ENCODE peak calls at places on chromosome 18, in four cellular contexts. X is activated gamma-delta T cell treated with Interleukin-2 at 50 U/mL for 16 hours; O is pancreas; A is stimulated activated CD4-positive, alpha-beta T cell treated with anti-CD3 and anti-CD28 coated beads, Interleukin-12 subunit alpha, Interleukin-12 subunit beta, amount 100 ng/mL, for 24 hours. W is an unnamed sample.

GRCh38 chr18:35620765-35621164 is 39.2 kb downstream of the GALNT1 start:
- DNase-seq in X (no peak), A (no peak), O (no peak), W (peak; percentile 53)

GRCh38 chr18:75478996-75479870 is 51.7 kb upstream of the SMIM21 start:
- DNase-seq in X (no peak), O (no peak), A (no peak), W (no peak)

GRCh38 chr18:27843783-27844415 is 333.0 kb downstream of the CDH2 start:
- DNase-seq in X (no peak), O (no peak), A (no peak), W (no peak)

GRCh38 chr18:812673-813404 is 797 bp upstream of the YES1 start:
- DNase-seq in X (peak; percentile 62), O (peak; percentile 71), A (peak; percentile 28), W (peak; percentile 83)

GRCh38 chr18:37521500-37522465 is 43.8 kb downstream of the CELF4 start:
- DNase-seq in X (no peak), O (no peak), A (no peak), W (no peak)

GRCh38 chr18:24734058-24734457 is 273.6 kb downstream of the HRH4 start:
- DNase-seq in O (no peak), X (no peak), A (no peak), W (no peak)

GRCh38 chr18:63987743-63988142 is 17.9 kb downstream of the SERPINB8 start:
- DNase-seq in X (no peak), O (no peak), A (no peak), W (no peak)

GRCh38 chr18:30358545-30358944 is 684.0 kb downstream of the DSC3 start:
- DNase-seq in X (no peak), O (no peak), A (no peak), W (no peak)

GRCh38 chr18:14086459-14087231 is 45.6 kb downstream of the ZNF519 start:
- DNase-seq in X (no peak), O (no peak), A (no peak), W (no peak)

GRCh38 chr18:13264091-13264777 is 45.7 kb downstream of the LDLRAD4 start:
- DNase-seq in A (no peak), O (no peak), X (no peak), W (peak; percentile 50)

GRCh38 chr18:12408247-12408869 is 629 bp downstream of the PRELID3A start:
- DNase-seq in A (no peak), X (no peak), O (no peak), W (peak; percentile 47)

GRCh38 chr18:13375302-13376255 is 157.0 kb downstream of the LDLRAD4 start:
- DNase-seq in O (no peak), X (peak; percentile 44), A (peak; percentile 62), W (no peak)

GRCh38 chr18:60066576-60066975 is 166.8 kb downstream of the PMAIP1 start:
- DNase-seq in A (no peak), X (no peak), O (no peak), W (no peak)

GRCh38 chr18:42706618-42707017 is 408.9 kb downstream of the RIT2 start:
- DNase-seq in A (no peak), X (no peak), O (peak; percentile 8), W (peak; percentile 14)

GRCh38 chr18:63795611-63796010 is 20.4 kb downstream of the SERPINB7 start:
- DNase-seq in O (no peak), X (no peak), A (no peak), W (no peak)

GRCh38 chr18:55485666-55486065 is 102.3 kb downstream of the TCF4 start:
- DNase-seq in O (no peak), A (no peak), X (no peak), W (no peak)

GRCh38 chr18:71324356-71324755 is 1035.5 kb downstream of the SOCS6 start:
- DNase-seq in O (no peak), A (no peak), X (no peak), W (no peak)

GRCh38 chr18:10381951-10382350 is 72.5 kb upstream of the APCDD1 start:
- DNase-seq in X (no peak), O (no peak), A (no peak), W (no peak)

GRCh38 chr18:22346342-22346967 is 71.3 kb downstream of the CTAGE1 start:
- DNase-seq in O (peak; percentile 46), X (peak; percentile 67), A (no peak), W (peak; percentile 82)

GRCh38 chr18:59697236-59697932 is at the start of gene CCBE1:
- DNase-seq in X (no peak), O (peak; percentile 48), A (no peak), W (peak; percentile 49)

GRCh38 chr18:45249306-45249705 is 366.0 kb upstream of the SLC14A2 start:
- DNase-seq in O (no peak), X (no peak), A (no peak), W (no peak)

GRCh38 chr18:48533340-48534093 is 5.3 kb upstream of the CTIF start:
- DNase-seq in A (no peak), O (no peak), X (no peak), W (no peak)

GRCh38 chr18:48548404-48548771 is 9.6 kb downstream of the CTIF start:
- DNase-seq in O (peak; percentile 28), X (no peak), A (no peak), W (no peak)

GRCh38 chr18:46134920-46135675 is 30.9 kb downstream of the HAUS1 start:
- DNase-seq in O (no peak), A (no peak), X (no peak), W (no peak)

GRCh38 chr18:30387401-30387800 is 655.1 kb downstream of the DSC3 start:
- DNase-seq in X (no peak), A (no peak), O (no peak), W (no peak)

GRCh38 chr18:57970356-57971095 is 73.5 kb upstream of the NEDD4L start:
- DNase-seq in A (no peak), O (no peak), X (no peak), W (no peak)

GRCh38 chr18:2654828-2655152 is 736 bp upstream of the SMCHD1 start:
- DNase-seq in A (no peak), X (no peak), O (no peak), W (no peak)

GRCh38 chr18:48861181-48861715 is 89.5 kb downstream of the SMAD7 start:
- DNase-seq in O (no peak), X (no peak), A (no peak), W (no peak)